ENCODE peak calls at places on chromosomes 16 and 17, in seven cellular contexts. Y, T, E, Q, I, M and A are unnamed samples.

GRCh38 chr16:3099732-3100499 is 822 bp upstream of the ZSCAN10 start:
- DNase-seq in I (peak; percentile 93), T (peak; percentile 92), Y (peak; percentile 78), E (peak; percentile 72), Q (peak; percentile 86), M (peak; percentile 81), A (peak; percentile 70)

GRCh38 chr17:41528959-41529353 is 848 bp upstream of the KRT19 start:
- DNase-seq in E (no peak), Q (no peak), I (no peak), Y (no peak), T (no peak), M (no peak), A (peak; percentile 63)

GRCh38 chr17:78486228-78486802 is 90.9 kb downstream of the DNAH17 start:
- DNase-seq in Q (no peak), I (no peak), E (no peak), M (no peak), Y (no peak), T (no peak), A (no peak)

GRCh38 chr16:12667909-12668308 is 135.8 kb downstream of the CPPED1 start:
- DNase-seq in T (no peak), I (no peak), Q (no peak), E (no peak), M (no peak), Y (no peak), A (no peak)

GRCh38 chr17:68738044-68738443 is 136.9 kb upstream of the FAM20A start:
- DNase-seq in E (no peak), M (no peak), Q (no peak), Y (no peak), T (no peak), I (no peak), A (no peak)

GRCh38 chr16:55929184-55929583 is 54.0 kb upstream of the CES5A start:
- DNase-seq in M (no peak), E (no peak), I (no peak), Q (no peak), T (no peak), Y (no peak), A (no peak)

GRCh38 chr16:73350707-73351452 is 303.0 kb upstream of the ZFHX3 start:
- DNase-seq in T (no peak), Q (no peak), I (no peak), Y (no peak), M (no peak), E (no peak), A (no peak)

GRCh38 chr16:54009464-54010176 is 277.0 kb downstream of the IRX3 start:
- DNase-seq in Y (no peak), Q (no peak), I (no peak), M (no peak), T (no peak), E (no peak), A (no peak)

GRCh38 chr17:73163043-73163442 is 1.8 kb upstream of the SSTR2 start:
- DNase-seq in Y (no peak), I (no peak), Q (no peak), E (no peak), T (no peak), M (no peak), A (no peak)

DNA sequence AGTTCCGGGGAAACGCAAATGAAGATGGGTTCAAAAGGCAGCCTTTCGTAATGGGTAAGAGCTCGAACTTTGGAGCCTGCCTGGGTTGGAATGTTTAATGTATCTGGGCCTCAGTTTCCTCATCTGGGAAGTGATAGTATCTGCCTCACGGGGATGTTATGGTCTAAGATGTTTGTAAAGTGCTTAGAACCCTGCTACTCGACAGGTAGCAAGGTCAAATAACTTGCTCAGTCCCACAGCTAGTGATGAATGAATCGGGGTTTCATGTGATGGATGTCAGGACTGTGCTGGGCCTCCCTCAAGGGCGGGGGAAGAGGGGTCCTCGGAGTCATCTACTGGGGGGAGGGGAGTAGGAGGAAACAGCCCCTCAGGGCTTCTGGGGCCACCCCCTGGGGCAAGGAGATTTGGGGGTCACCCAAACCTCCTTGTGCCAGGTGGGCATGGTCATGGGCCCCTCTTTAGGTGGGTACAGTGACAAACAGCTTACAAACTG is 673 bp downstream of the PNPO start:
- DNase-seq in I (no peak), T (no peak), M (no peak), E (no peak), Y (no peak), Q (no peak), A (no peak)
- H3K4me1 ChIP-seq in I (peaks cover 4% of the 10 kb centered on the region), T (peaks cover 29% of the 10 kb centered on the region), M (peaks cover 53% of the 10 kb centered on the region), E (peaks cover 6% of the 10 kb centered on the region), Y (peaks cover 2% of the 10 kb centered on the region), Q (no peaks in the 10 kb centered on the region), A (peaks cover 51% of the 10 kb centered on the region)

DNA sequence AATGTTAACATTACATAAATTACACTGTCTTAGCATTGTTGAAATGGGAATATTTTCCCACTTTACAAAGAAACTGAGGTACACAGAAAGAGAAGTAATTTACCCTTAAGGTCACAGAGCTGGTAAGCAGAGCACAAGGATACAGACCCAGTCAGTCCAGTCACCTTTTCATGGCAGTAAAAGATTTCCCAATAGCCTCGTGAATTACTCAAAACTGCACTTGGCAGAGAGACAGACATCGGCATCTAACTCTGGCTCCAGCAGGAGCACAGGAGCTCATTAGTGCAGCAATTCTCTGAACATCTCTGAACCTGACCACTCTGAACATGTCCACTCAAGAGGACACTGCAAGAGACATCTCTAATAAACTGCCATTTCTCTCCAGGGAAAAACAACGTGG is 3.1 kb downstream of the TEX2 start:
- DNase-seq in M (no peak), I (no peak), Y (peak; percentile 61), Q (no peak), E (peak; percentile 74), T (no peak), A (no peak)
- H3K4me2 ChIP-seq in M (no peak overlapping the region), I (no peak overlapping the region), Y (no peak overlapping the region), Q (no peak overlapping the region), E (no peak overlapping the region), T (no peak overlapping the region), A (peak overlapping the region; percentile 98)

GRCh38 chr17:40326832-40327199 is 17.8 kb downstream of the RARA start:
- DNase-seq in Q (no peak), I (no peak), M (no peak), E (no peak), Y (no peak), T (no peak), A (peak; percentile 19)

GRCh38 chr17:40327735-40328385 is 18.9 kb downstream of the RARA start:
- DNase-seq in Q (no peak), M (no peak), E (no peak), Y (no peak), I (no peak), T (no peak), A (no peak)

GRCh38 chr17:40326014-40326831 is 17.2 kb downstream of the RARA start:
- DNase-seq in Y (no peak), T (no peak), E (no peak), M (no peak), Q (no peak), I (no peak), A (peak; percentile 29)

GRCh38 chr17:40328386-40328766 is 19.4 kb downstream of the RARA start:
- DNase-seq in Q (no peak), M (no peak), I (no peak), T (no peak), E (no peak), Y (no peak), A (peak; percentile 13)

GRCh38 chr17:40327244-40327666 is 18.3 kb downstream of the RARA start:
- DNase-seq in M (no peak), I (no peak), Y (no peak), Q (no peak), E (no peak), T (no peak), A (no peak)
- H3K4me3 ChIP-seq in M (no peak overlapping the region), I (no peak overlapping the region), Y (no peak overlapping the region), Q (no peak overlapping the region), E (no peak overlapping the region), T (no peak overlapping the region), A (no peak overlapping the region)

DNA sequence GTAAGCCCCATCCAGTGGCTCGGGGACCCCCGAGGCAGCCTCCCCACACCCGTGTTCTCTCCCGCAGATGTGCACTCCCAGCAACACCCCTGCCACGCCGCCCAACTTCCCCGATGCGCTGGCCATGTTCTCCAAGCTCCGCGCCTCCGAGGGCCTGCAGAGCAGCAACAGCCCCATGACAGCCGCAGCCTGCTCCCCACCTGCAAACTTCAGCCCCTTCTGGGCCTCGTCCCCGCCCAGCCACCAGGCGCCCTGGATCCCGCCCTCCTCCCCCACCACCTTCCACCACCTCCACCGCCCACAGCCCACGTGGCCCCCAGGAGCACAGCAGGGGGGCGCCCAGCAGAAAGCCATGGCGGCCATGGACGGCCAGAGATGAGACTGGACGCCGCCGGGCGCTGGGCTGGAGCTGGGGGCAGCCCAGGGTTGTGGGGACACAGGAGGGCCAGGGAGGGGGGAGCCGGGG is 5.0 kb downstream of the UBALD2 start:
- DNase-seq in I (no peak), T (no peak), Y (no peak), M (no peak), Q (no peak), E (no peak), A (no peak)
- H3K4me1 ChIP-seq in I (peaks cover 24% of the 10 kb centered on the region), T (peaks cover 18% of the 10 kb centered on the region), Y (peaks cover 11% of the 10 kb centered on the region), M (peaks cover 16% of the 10 kb centered on the region), Q (peaks cover 27% of the 10 kb centered on the region), E (peaks cover 12% of the 10 kb centered on the region), A (peaks cover 17% of the 10 kb centered on the region)

GRCh38 chr17:44248220-44248529 is 19.8 kb downstream of the SLC4A1 start:
- DNase-seq in Q (no peak), E (no peak), T (no peak), I (no peak), Y (no peak), M (no peak), A (no peak)
- H3K4me2 ChIP-seq in Q (no peak overlapping the region), E (no peak overlapping the region), T (no peak overlapping the region), I (no peak overlapping the region), Y (no peak overlapping the region), M (no peak overlapping the region), A (no peak overlapping the region)